ENCODE peak calls at places on chromosomes 13 and 19, in nine cellular contexts. U is tibial nerve, T is uterus, Q is prostate gland, D is NB4, B is heart left ventricle, J is gastrocnemius medialis, C is HCT116, G is ovary. I is an unnamed sample.

GRCh38 chr19:46574533-46574932 is 26.6 kb upstream of the CALM3 start:
- DNase-seq in U (no peak), T (no peak), Q (no peak), D (no peak), B (no peak), J (no peak), C (no peak), G (no peak), I (no peak)

GRCh38 chr13:113489549-113490495 is 689 bp downstream of the DCUN1D2 start:
- DNase-seq in U (no peak), T (peak), Q (no peak), D (peak), B (peak), J (no peak), C (no peak), G (no peak), I (peak)

GRCh38 chr13:42709276-42709675 is 72.1 kb upstream of the FAM216B start:
- DNase-seq in U (no peak), T (no peak), Q (no peak), D (no peak), B (no peak), J (no peak), C (no peak), G (no peak), I (no peak)

GRCh38 chr19:40341601-40342482 is 6.4 kb downstream of the C19orf47 start:
- DNase-seq in U (no peak), T (no peak), Q (peak), D (no peak), B (peak), J (peak), C (no peak), G (no peak), I (no peak)

GRCh38 chr19:17866312-17867012 is 5.3 kb upstream of the SLC5A5 start:
- DNase-seq in U (no peak), T (no peak), Q (no peak), D (no peak), B (no peak), J (no peak), C (no peak), G (no peak), I (no peak)

GRCh38 chr19:35075202-35076025 is 33.9 kb downstream of the HPN start:
- DNase-seq in U (no peak), T (no peak), Q (no peak), D (no peak), B (no peak), J (no peak), C (no peak), G (no peak), I (no peak)

GRCh38 chr19:38733241-38733492 is 11.1 kb downstream of the CAPN12 start:
- DNase-seq in U (no peak), T (no peak), Q (no peak), D (no peak), B (no peak), J (no peak), C (no peak), G (no peak), I (no peak)

GRCh38 chr19:30649934-30650614 is 277.9 kb downstream of the ZNF536 start:
- DNase-seq in U (no peak), T (no peak), Q (no peak), D (peak), B (no peak), J (no peak), C (peak), G (no peak), I (no peak)

GRCh38 chr19:19372656-19373416 is 32.6 kb upstream of the GATAD2A start:
- DNase-seq in U (no peak), T (peak), Q (no peak), D (peak), B (peak), J (peak), C (peak), G (no peak), I (peak)

GRCh38 chr13:40539954-40540706 is 126.3 kb downstream of the FOXO1 start:
- DNase-seq in U (no peak), T (no peak), Q (peak), D (no peak), B (no peak), J (no peak), C (peak), G (no peak), I (no peak)

GRCh38 chr19:46529622-46530451 is 34.2 kb upstream of the PNMA8B start:
- DNase-seq in U (peak), T (peak), Q (peak), D (peak), B (peak), J (peak), C (no peak), G (peak), I (no peak)

GRCh38 chr13:43300817-43301216 is 277.4 kb downstream of the DNAJC15 start:
- DNase-seq in U (no peak), T (no peak), Q (no peak), D (no peak), B (no peak), J (no peak), C (no peak), G (no peak), I (no peak)

GRCh38 chr13:40220299-40220935 is 446.0 kb downstream of the FOXO1 start:
- DNase-seq in U (no peak), T (peak), Q (no peak), D (no peak), B (no peak), J (no peak), C (no peak), G (no peak), I (no peak)

GRCh38 chr19:16326401-16327130 is 1.9 kb downstream of the KLF2 start:
- DNase-seq in U (no peak), T (no peak), Q (no peak), D (no peak), B (peak), J (no peak), C (no peak), G (peak), I (no peak)

GRCh38 chr13:34035178-34035577 is 217.2 kb downstream of the RFC3 start:
- DNase-seq in U (no peak), T (no peak), Q (no peak), D (no peak), B (no peak), J (no peak), C (no peak), G (no peak), I (no peak)

GRCh38 chr19:51097166-51097736 is 11.0 kb downstream of the CTU1 start:
- DNase-seq in U (peak), T (peak), Q (peak), D (peak), B (peak), J (no peak), C (peak), G (peak), I (no peak)

GRCh38 chr19:22052644-22053013 is 345 bp downstream of the ZNF257 start:
- DNase-seq in U (no peak), T (no peak), Q (peak), D (no peak), B (peak), J (no peak), C (no peak), G (no peak), I (no peak)

GRCh38 chr13:55602784-55603183 is 1537.9 kb upstream of the PRR20A start:
- DNase-seq in U (no peak), T (no peak), Q (no peak), D (no peak), B (no peak), J (no peak), C (no peak), G (no peak), I (no peak)

GRCh38 chr13:45718063-45718462 is 15.9 kb downstream of the CBY2 start:
- DNase-seq in U (no peak), T (no peak), Q (no peak), D (peak), B (no peak), J (no peak), C (peak), G (no peak), I (no peak)

GRCh38 chr19:35460608-35461007 is 12.6 kb downstream of the FFAR2 start:
- DNase-seq in U (no peak), T (no peak), Q (no peak), D (peak), B (no peak), J (no peak), C (no peak), G (no peak), I (no peak)

GRCh38 chr13:95494082-95494681 is 58.3 kb upstream of the CLDN10 start:
- DNase-seq in U (no peak), T (no peak), Q (peak), D (peak), B (no peak), J (no peak), C (peak), G (no peak), I (no peak)

GRCh38 chr13:48043789-48044503 is 6.4 kb downstream of the NUDT15 start:
- DNase-seq in U (no peak), T (no peak), Q (no peak), D (no peak), B (no peak), J (no peak), C (no peak), G (no peak), I (no peak)

GRCh38 chr19:18292810-18293641 is 11.6 kb upstream of the JUND start:
- DNase-seq in U (peak), T (peak), Q (peak), D (peak), B (peak), J (peak), C (peak), G (peak), I (peak)

GRCh38 chr13:100203696-100204367 is 114.9 kb downstream of the PCCA start:
- DNase-seq in U (no peak), T (no peak), Q (no peak), D (peak), B (no peak), J (no peak), C (no peak), G (no peak), I (no peak)

GRCh38 chr19:15112385-15112784 is 5.2 kb downstream of the SYDE1 start:
- DNase-seq in U (no peak), T (no peak), Q (no peak), D (no peak), B (no peak), J (no peak), C (peak), G (no peak), I (no peak)

GRCh38 chr13:114104626-114105350 is 27.6 kb downstream of the RASA3 start:
- DNase-seq in U (peak), T (peak), Q (no peak), D (no peak), B (no peak), J (peak), C (no peak), G (no peak), I (no peak)

GRCh38 chr19:34366670-34367423 is 1.9 kb downstream of the GPI start:
- DNase-seq in U (no peak), T (no peak), Q (no peak), D (peak), B (no peak), J (no peak), C (no peak), G (no peak), I (no peak)

GRCh38 chr19:34173145-34173956 is 1.0 kb downstream of the LSM14A start:
- DNase-seq in U (peak), T (peak), Q (peak), D (peak), B (peak), J (peak), C (no peak), G (peak), I (peak)

GRCh38 chr19:5030822-5031221 is 61.9 kb downstream of the KDM4B start:
- DNase-seq in U (no peak), T (no peak), Q (no peak), D (no peak), B (no peak), J (no peak), C (no peak), G (peak), I (peak)

GRCh38 chr19:51116736-51117135 is 8.0 kb upstream of the SIGLEC9 start:
- DNase-seq in U (no peak), T (no peak), Q (no peak), D (no peak), B (no peak), J (no peak), C (no peak), G (no peak), I (no peak)

GRCh38 chr19:38970664-38971532 is 4.6 kb downstream of the FBXO17 start:
- DNase-seq in U (no peak), T (no peak), Q (no peak), D (peak), B (no peak), J (no peak), C (no peak), G (no peak), I (no peak)

DNA sequence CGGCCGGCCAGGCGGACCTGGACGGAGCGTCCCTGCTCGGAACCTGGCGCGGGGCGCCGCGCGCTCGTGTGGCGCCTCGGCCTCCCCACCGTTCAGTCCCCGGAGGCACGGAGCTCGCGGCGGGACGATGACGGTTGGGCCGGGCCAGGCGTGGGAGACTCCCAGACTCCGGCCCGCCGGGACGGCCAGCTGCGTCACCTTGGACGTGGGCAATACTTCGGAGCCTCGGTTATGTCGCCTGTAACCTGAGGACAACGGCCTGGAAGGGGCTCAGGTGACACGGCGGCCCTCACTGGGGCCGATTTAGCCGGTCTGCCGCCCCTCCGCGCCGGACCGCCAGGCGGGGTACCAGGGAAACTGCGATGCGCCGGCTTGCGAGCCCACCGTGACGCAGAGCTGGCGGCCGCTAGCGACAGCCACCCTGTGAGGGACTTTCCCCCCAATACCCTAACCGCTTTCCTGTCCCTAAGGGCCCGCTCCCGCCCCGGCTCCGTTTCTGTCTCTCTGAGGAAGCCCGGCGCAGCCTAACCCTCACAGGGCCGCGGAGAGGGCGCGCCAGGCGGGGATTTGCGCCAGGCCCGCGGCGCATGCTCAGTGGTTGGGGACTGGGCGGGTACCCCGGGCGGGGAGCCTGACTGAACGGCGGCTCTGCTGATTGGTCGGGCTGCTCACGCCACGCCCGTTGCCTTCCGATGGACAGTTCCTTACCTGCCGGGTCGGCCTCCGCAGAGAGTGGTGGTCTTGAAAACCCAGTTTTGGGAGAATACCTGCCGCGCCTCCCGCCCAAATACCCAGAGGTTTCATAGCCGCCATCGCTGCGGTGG is 109.5 kb upstream of the DOCK9 start:
- DNase-seq in U (peak), T (peak), Q (peak), D (no peak), B (peak), J (peak), C (peak), G (peak), I (peak)
- TF ChIP-seq CTCF in U (no peak), T (peak), Q (no peak), D (no peak), B (no peak), J (peak), C (no peak), G (peak), I (no peak)

GRCh38 chr19:52735734-52736133 is 890 bp upstream of the ZNF611 start:
- DNase-seq in U (peak), T (peak), Q (peak), D (no peak), B (peak), J (peak), C (no peak), G (peak), I (peak)
- H3K4me3 ChIP-seq in U (peak), T (peak), Q (no peak), D (no peak), B (peak), J (peak), C (no peak), G (no peak), I (no peak)

GRCh38 chr19:54364775-54365257 is at the start of gene LAIR1:
- DNase-seq in U (no peak), T (peak), Q (no peak), D (peak), B (peak), J (peak), C (no peak), G (no peak), I (no peak)
- TF ChIP-seq POLR2A in U (no peak), T (no peak), Q (no peak), D (peak), B (no peak), J (no peak), C (no peak), G (no peak), I (no peak)

GRCh38 chr19:709196-709964 is 645 bp downstream of the PALM start:
- DNase-seq in U (no peak), T (no peak), Q (no peak), D (no peak), B (no peak), J (no peak), C (no peak), G (peak), I (no peak)

GRCh38 chr19:709965-710714 is 1.4 kb downstream of the PALM start:
- DNase-seq in U (peak), T (no peak), Q (no peak), D (no peak), B (peak), J (peak), C (no peak), G (peak), I (peak)

GRCh38 chr19:711224-711623 is 2.5 kb downstream of the PALM start:
- DNase-seq in U (no peak), T (no peak), Q (no peak), D (no peak), B (no peak), J (no peak), C (no peak), G (no peak), I (no peak)

GRCh38 chr19:710767-711166 is 2.0 kb downstream of the PALM start:
- DNase-seq in U (no peak), T (no peak), Q (no peak), D (no peak), B (no peak), J (no peak), C (no peak), G (no peak), I (no peak)

DNA sequence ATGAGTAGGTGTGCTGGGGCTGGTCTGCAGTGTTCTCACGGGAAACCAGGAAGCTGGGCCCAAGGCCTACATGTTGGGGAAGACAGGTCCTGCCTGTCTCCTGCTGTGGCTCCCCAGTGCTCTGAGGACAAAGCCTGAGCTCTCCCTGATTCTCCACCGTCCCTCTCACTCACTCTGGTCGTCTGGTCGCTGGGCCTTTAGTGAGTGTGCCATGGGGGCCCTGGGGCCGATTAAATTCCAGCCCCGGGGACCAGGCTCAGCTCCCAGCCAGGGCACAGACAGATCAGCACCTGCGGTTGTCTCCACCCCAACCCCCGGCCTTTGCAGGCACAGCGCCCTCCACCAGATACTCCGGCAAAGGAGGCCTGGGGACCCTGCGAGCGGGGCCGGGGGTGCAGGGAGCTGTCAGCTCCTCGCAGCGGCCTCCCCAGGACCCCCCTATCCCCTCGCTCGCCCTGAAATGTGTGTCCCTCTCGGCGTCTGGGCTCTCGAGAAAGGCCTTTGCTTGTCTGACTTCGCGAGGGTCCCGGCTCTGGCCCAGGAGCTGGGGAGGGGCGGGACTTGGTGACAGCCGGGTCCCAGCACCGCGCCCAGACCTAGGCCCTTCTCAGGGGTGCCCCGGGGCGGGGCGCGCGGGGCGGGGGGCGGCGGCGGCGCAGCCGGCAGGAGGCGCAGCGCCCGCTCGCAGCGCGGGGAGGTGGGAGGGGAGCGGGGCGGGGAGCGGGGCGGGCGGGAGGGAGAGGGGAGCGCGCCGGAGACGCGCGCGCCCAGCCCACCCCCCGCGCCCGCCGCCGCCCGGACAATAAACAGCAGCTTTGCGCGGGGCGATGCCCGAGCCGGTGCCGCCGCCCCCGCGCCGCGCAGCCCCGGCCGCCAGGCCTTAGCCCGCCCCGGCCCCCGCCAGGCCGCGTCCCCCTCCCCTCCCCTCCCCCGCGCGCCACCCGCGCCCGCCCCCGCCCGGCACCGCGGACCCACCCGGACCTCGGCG is at the start of gene PALM:
- DNase-seq in U (no peak), T (no peak), Q (peak), D (peak), B (peak), J (no peak), C (no peak), G (peak), I (no peak)
- TF ChIP-seq CTCF in U (peak), T (no peak), Q (no peak), D (no peak), B (peak), J (no peak), C (no peak), G (peak), I (no peak)

DNA sequence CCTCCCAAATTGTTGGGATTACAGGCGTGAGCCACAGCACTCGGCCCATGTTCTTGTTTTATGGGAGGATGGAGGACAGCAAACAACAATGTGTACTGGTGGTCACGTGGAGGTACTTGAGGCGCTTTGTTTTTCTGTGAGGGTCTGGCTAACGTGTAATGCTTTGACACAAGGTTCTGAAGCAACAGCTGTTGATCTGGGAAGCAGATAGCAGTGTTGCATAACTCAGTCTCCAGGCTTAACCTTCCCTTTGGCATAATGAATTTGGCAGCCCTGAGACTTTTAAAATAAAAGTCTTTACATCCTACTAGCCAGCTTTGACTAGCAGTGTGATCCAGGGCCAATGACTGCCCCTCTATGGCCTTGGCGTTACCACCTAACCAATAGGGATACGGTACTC is 6.9 kb upstream of the ZNF580 start:
- DNase-seq in U (no peak), T (no peak), Q (no peak), D (no peak), B (no peak), J (no peak), C (no peak), G (no peak), I (no peak)
- H3K4me3 ChIP-seq in U (no peak), T (no peak), Q (no peak), D (no peak), B (no peak), J (peak), C (peak), G (no peak), I (no peak)

GRCh38 chr13:89803839-89804238 is 1543.6 kb upstream of the MIR17HG start:
- DNase-seq in U (no peak), T (no peak), Q (no peak), D (no peak), B (no peak), J (no peak), C (no peak), G (no peak), I (no peak)

GRCh38 chr13:89806594-89806993 is 1540.9 kb upstream of the MIR17HG start:
- DNase-seq in U (no peak), T (no peak), Q (no peak), D (no peak), B (no peak), J (no peak), C (no peak), G (no peak), I (no peak)
- TF ChIP-seq POLR2A in U (no peak), T (no peak), Q (no peak), D (no peak), B (no peak), J (no peak), C (no peak), G (no peak), I (no peak)